ENCODE peak calls at places on chromosomes 3 and 15, in nine cellular contexts. K, L, M, E, J, D, A, G and R are unnamed samples.

GRCh38 chr3:138712086-138712485 is 103.5 kb downstream of the FAIM start:
- DNase-seq in K (no peak), J (no peak), A (no peak), M (no peak), G (no peak), E (no peak), D (no peak), L (no peak), R (no peak)

GRCh38 chr3:100254168-100254777 is 6.5 kb upstream of the TBC1D23 start:
- DNase-seq in J (peak; percentile 53), M (no peak), K (peak; percentile 86), D (peak; percentile 72), A (no peak), G (peak; percentile 83), E (no peak), L (peak; percentile 67), R (no peak)

GRCh38 chr15:91891101-91891500 is 37.6 kb downstream of the SLCO3A1 start:
- DNase-seq in K (no peak), J (no peak), M (no peak), A (no peak), G (no peak), D (no peak), L (no peak), E (no peak), R (no peak)

GRCh38 chr3:126005951-126006350 is 37.0 kb downstream of the ROPN1B start:
- DNase-seq in G (peak; percentile 41), L (no peak), E (no peak), J (no peak), M (peak; percentile 51), K (no peak), A (no peak), D (no peak), R (no peak)

GRCh38 chr15:66833803-66834202 is 131.8 kb downstream of the SMAD6 start:
- DNase-seq in G (no peak), D (no peak), M (no peak), A (no peak), K (no peak), J (no peak), L (no peak), E (no peak), R (no peak)

GRCh38 chr15:97995881-97996603 is 35.5 kb downstream of the ARRDC4 start:
- DNase-seq in G (peak; percentile 43), M (no peak), A (no peak), D (no peak), L (peak; percentile 38), K (peak; percentile 38), J (peak; percentile 12), E (no peak), R (no peak)

GRCh38 chr3:196159952-196160804 is 51.0 kb downstream of the ZDHHC19 start:
- DNase-seq in M (no peak), K (no peak), J (peak; percentile 19), L (peak; percentile 59), A (no peak), D (no peak), E (peak; percentile 58), G (peak; percentile 88), R (no peak)

GRCh38 chr3:34175636-34176186 is 377.3 kb downstream of the PDCD6IP start:
- DNase-seq in M (no peak), A (no peak), L (no peak), G (no peak), D (no peak), J (no peak), K (no peak), E (no peak), R (no peak)

GRCh38 chr15:64340355-64340754 is 15.6 kb downstream of the CSNK1G1 start:
- DNase-seq in L (no peak), M (no peak), E (no peak), G (no peak), D (no peak), K (no peak), J (no peak), A (no peak), R (no peak)

GRCh38 chr3:58009026-58009748 is 965 bp downstream of the FLNB start:
- DNase-seq in J (no peak), M (no peak), L (peak; percentile 49), D (peak; percentile 42), E (no peak), G (no peak), A (no peak), K (peak; percentile 41), R (no peak)

GRCh38 chr3:11335056-11335608 is 62.9 kb downstream of the ATG7 start:
- DNase-seq in K (peak; percentile 54), D (no peak), G (peak; percentile 88), A (no peak), J (peak; percentile 38), L (no peak), M (no peak), E (peak; percentile 33), R (no peak)

GRCh38 chr15:80228959-80229610 is 22.9 kb downstream of the CTXND1 start:
- DNase-seq in G (peak; percentile 25), E (no peak), M (no peak), K (no peak), J (no peak), L (no peak), D (no peak), A (no peak), R (no peak)

GRCh38 chr15:65275104-65275727 is 11.5 kb downstream of the PARP16 start:
- DNase-seq in K (no peak), M (no peak), J (no peak), E (no peak), G (no peak), D (no peak), L (no peak), A (no peak), R (no peak)

GRCh38 chr3:178795349-178795748 is 259.1 kb downstream of the KCNMB2 start:
- DNase-seq in M (no peak), G (no peak), L (peak; percentile 24), D (no peak), J (no peak), E (no peak), K (peak; percentile 44), A (no peak), R (no peak)

GRCh38 chr3:58639001-58639400 is 27.6 kb downstream of the FAM3D start:
- DNase-seq in M (no peak), G (no peak), E (no peak), L (no peak), J (no peak), D (no peak), K (no peak), A (no peak), R (no peak)

GRCh38 chr3:46929324-46929723 is 47.2 kb downstream of the CCDC12 start:
- DNase-seq in K (no peak), G (no peak), L (no peak), M (no peak), E (no peak), D (no peak), J (no peak), A (no peak), R (no peak)

GRCh38 chr3:16484216-16484615 is 29.3 kb downstream of the RFTN1 start:
- DNase-seq in K (no peak), E (peak; percentile 99), G (peak; percentile 98), M (peak; percentile 99), J (no peak), A (no peak), L (no peak), D (peak; percentile 64), R (no peak)

GRCh38 chr3:119227064-119227850 is 13.4 kb downstream of the B4GALT4 start:
- DNase-seq in J (no peak), M (no peak), D (no peak), K (no peak), L (no peak), G (no peak), E (no peak), A (no peak), R (no peak)

GRCh38 chr15:39628131-39628482 is 47.2 kb downstream of the THBS1 start:
- DNase-seq in A (no peak), K (no peak), M (no peak), D (no peak), J (no peak), G (no peak), L (no peak), E (no peak), R (no peak)
- TF ChIP-seq CTCF in A (peak; percentile 7), K (no peak), M (peak; percentile 26), D (no peak), J (no peak), G (peak; percentile 27), L (no peak), E (peak; percentile 24), R (no peak)

GRCh38 chr3:40546811-40547210 is 22.1 kb downstream of the ZNF621 start:
- DNase-seq in L (no peak), K (peak; percentile 12), M (no peak), D (no peak), J (no peak), A (no peak), G (peak; percentile 71), E (peak; percentile 38), R (no peak)
- TF ChIP-seq CTCF in L (no peak), K (no peak), M (no peak), D (no peak), J (no peak), A (no peak), G (no peak), E (no peak), R (no peak)

DNA sequence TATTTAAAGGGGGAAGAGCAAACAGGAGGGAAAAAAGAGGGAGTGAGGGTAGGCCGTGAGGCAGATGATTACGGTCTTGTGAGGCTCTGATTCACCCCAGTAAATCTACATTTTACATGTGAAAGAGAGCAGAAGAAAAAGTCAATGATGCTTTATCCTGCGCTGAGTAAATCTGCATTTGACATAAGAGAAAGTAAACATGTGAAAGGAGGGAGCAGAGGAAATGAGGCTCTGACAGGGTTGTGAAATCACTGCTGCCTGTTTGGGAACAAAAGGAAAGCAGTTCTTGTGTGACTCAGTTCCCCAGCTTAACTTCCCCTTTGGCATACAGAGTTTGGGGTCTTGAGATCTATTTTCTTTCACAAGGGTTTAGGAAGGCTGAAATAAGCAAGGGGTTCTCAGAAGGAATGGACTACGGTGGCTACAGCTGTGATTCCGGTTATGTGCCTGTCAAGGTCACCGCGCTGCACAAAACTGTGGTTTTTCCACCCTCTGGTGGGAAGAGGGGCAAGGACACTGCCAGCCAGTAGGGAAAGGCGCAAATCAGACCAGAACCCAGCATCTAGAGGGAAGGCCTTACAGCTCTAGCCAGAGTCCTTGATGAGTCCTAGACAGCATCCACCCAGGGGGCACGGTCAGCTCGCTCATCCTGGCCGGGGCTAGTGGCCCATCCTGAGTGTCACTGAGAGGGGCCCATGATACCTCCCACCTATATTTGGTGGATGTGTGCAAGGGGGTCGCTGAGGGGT is 18.9 kb upstream of the HCN4 start:
- DNase-seq in J (no peak), G (peak; percentile 38), M (no peak), A (no peak), K (no peak), L (no peak), D (no peak), E (peak; percentile 16), R (no peak)
- TF ChIP-seq CTCF in J (no peak), G (no peak), M (no peak), A (no peak), K (no peak), L (no peak), D (no peak), E (no peak), R (no peak)

DNA sequence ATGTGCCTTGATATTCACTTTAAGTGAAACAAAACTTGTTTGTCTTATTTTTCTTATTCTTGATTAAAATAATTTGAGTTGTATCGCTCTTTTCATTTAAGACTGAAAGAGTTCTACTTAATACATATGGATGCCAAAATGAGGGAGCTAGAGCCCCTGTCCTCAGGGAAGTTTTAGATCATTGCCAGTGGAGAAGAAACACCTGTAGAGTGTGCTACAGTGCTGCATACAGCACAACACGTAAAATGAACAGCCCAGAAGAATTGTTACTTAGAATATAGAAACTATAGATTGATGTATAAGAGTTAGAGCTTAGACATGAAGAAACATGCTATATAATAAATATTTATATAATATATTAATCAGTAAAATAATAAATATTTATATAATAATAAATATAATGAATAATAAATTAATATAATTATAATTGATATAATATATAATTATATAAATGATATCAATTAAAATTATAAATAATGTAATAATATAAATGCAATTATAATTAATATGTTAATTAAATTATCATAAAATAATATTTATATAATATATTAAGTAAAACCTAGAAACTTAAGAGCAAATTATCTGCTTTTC is 1234.7 kb downstream of the ROBO2 start:
- DNase-seq in E (no peak), K (no peak), M (no peak), G (no peak), L (no peak), D (no peak), A (no peak), J (no peak), R (no peak)
- TF ChIP-seq CTCF in E (no peak), K (peak; percentile 32), M (no peak), G (no peak), L (no peak), D (no peak), A (no peak), J (no peak), R (no peak)